ENCODE peak calls at places on chromosomes 5 and 9, in five cellular contexts. One of them, this sample, is unnamed.

GRCh38 chr9:33800886-33801285 is 5.5 kb downstream of the PRSS3 start:
- DNase-seq in MM.1S: no peak
- DNase-seq in OCI-LY7: no peak
- DNase-seq in upper lobe of right lung: no peak
- DNase-seq in SK-N-SH: no peak
- DNase-seq in this sample: peak

GRCh38 chr5:133531634-133532033 is 80.7 kb downstream of the FSTL4 start:
- DNase-seq in MM.1S: no peak
- DNase-seq in OCI-LY7: no peak
- DNase-seq in upper lobe of right lung: no peak
- DNase-seq in SK-N-SH: no peak
- DNase-seq in this sample: no peak

GRCh38 chr9:128011071-128011817 is 30.5 kb upstream of the EEIG1 start:
- DNase-seq in MM.1S: no peak
- DNase-seq in OCI-LY7: no peak
- DNase-seq in upper lobe of right lung: peak
- DNase-seq in SK-N-SH: no peak
- DNase-seq in this sample: no peak

GRCh38 chr9:693460-694390 is 147.8 kb upstream of the DMRT1 start:
- DNase-seq in MM.1S: no peak
- DNase-seq in OCI-LY7: no peak
- DNase-seq in upper lobe of right lung: no peak
- DNase-seq in SK-N-SH: no peak
- DNase-seq in this sample: peak

GRCh38 chr9:127506117-127506813 is 55.0 kb downstream of the LRSAM1 start:
- DNase-seq in MM.1S: no peak
- DNase-seq in OCI-LY7: no peak
- DNase-seq in upper lobe of right lung: peak
- DNase-seq in SK-N-SH: no peak
- DNase-seq in this sample: peak

GRCh38 chr9:90300901-90301688 is 341.5 kb downstream of the DIRAS2 start:
- DNase-seq in MM.1S: no peak
- DNase-seq in OCI-LY7: no peak
- DNase-seq in upper lobe of right lung: no peak
- DNase-seq in SK-N-SH: peak
- DNase-seq in this sample: peak

GRCh38 chr5:1279443-1280151 is 15.3 kb downstream of the TERT start:
- DNase-seq in MM.1S: no peak
- DNase-seq in OCI-LY7: no peak
- DNase-seq in upper lobe of right lung: peak
- DNase-seq in SK-N-SH: no peak
- DNase-seq in this sample: no peak

GRCh38 chr9:36165766-36166149 is 3.4 kb upstream of the CCIN start:
- DNase-seq in MM.1S: no peak
- DNase-seq in OCI-LY7: no peak
- DNase-seq in upper lobe of right lung: no peak
- DNase-seq in SK-N-SH: no peak
- DNase-seq in this sample: peak

GRCh38 chr5:169765176-169765575 is 128.1 kb downstream of the DOCK2 start:
- DNase-seq in MM.1S: no peak
- DNase-seq in OCI-LY7: no peak
- DNase-seq in upper lobe of right lung: no peak
- DNase-seq in SK-N-SH: no peak
- DNase-seq in this sample: peak

GRCh38 chr9:35096035-35096849 is at the start of gene PIGO:
- DNase-seq in MM.1S: peak
- DNase-seq in OCI-LY7: peak
- DNase-seq in upper lobe of right lung: peak
- DNase-seq in SK-N-SH: peak
- DNase-seq in this sample: peak

GRCh38 chr9:76441551-76442322 is 17.2 kb upstream of the GCNT1 start:
- DNase-seq in MM.1S: no peak
- DNase-seq in OCI-LY7: no peak
- DNase-seq in upper lobe of right lung: no peak
- DNase-seq in SK-N-SH: no peak
- DNase-seq in this sample: peak

GRCh38 chr5:157431544-157432200 is 28.3 kb upstream of the NIPAL4 start:
- DNase-seq in MM.1S: peak
- DNase-seq in OCI-LY7: peak
- DNase-seq in upper lobe of right lung: no peak
- DNase-seq in SK-N-SH: no peak
- DNase-seq in this sample: peak

GRCh38 chr5:176152933-176153317 is 85.3 kb upstream of the SIMC1 start:
- DNase-seq in MM.1S: no peak
- DNase-seq in OCI-LY7: no peak
- DNase-seq in upper lobe of right lung: no peak
- DNase-seq in SK-N-SH: no peak
- DNase-seq in this sample: no peak

GRCh38 chr5:1734908-1735289 is 64.7 kb downstream of the MRPL36 start:
- DNase-seq in MM.1S: no peak
- DNase-seq in OCI-LY7: no peak
- DNase-seq in upper lobe of right lung: peak
- DNase-seq in SK-N-SH: no peak
- DNase-seq in this sample: no peak

GRCh38 chr5:135229679-135230132 is 169.3 kb downstream of the MACROH2A1 start:
- DNase-seq in MM.1S: no peak
- DNase-seq in OCI-LY7: no peak
- DNase-seq in upper lobe of right lung: no peak
- DNase-seq in SK-N-SH: no peak
- DNase-seq in this sample: no peak

GRCh38 chr9:5587024-5587423 is 41.9 kb upstream of the RIC1 start:
- DNase-seq in MM.1S: no peak
- DNase-seq in OCI-LY7: no peak
- DNase-seq in upper lobe of right lung: no peak
- DNase-seq in SK-N-SH: no peak
- DNase-seq in this sample: peak

GRCh38 chr9:135502873-135503321 is 2.4 kb downstream of the MRPS2 start:
- DNase-seq in MM.1S: no peak
- DNase-seq in OCI-LY7: no peak
- DNase-seq in upper lobe of right lung: peak
- DNase-seq in SK-N-SH: no peak
- DNase-seq in this sample: no peak

GRCh38 chr9:129336601-129337286 is 158.7 kb upstream of the IER5L start:
- DNase-seq in MM.1S: peak
- DNase-seq in OCI-LY7: peak
- DNase-seq in upper lobe of right lung: no peak
- DNase-seq in SK-N-SH: no peak
- DNase-seq in this sample: peak

GRCh38 chr9:129109952-129110739 is 447 bp downstream of the CRAT start:
- DNase-seq in MM.1S: no peak
- DNase-seq in OCI-LY7: peak
- DNase-seq in upper lobe of right lung: no peak
- DNase-seq in SK-N-SH: no peak
- DNase-seq in this sample: peak

GRCh38 chr9:88781500-88782391 is 209.5 kb upstream of the S1PR3 start:
- DNase-seq in MM.1S: no peak
- DNase-seq in OCI-LY7: no peak
- DNase-seq in upper lobe of right lung: no peak
- DNase-seq in SK-N-SH: peak
- DNase-seq in this sample: peak

GRCh38 chr9:129023036-129023907 is 4.9 kb downstream of the SH3GLB2 start:
- DNase-seq in MM.1S: no peak
- DNase-seq in OCI-LY7: no peak
- DNase-seq in upper lobe of right lung: no peak
- DNase-seq in SK-N-SH: peak
- DNase-seq in this sample: peak

GRCh38 chr9:14269911-14270310 is 44.0 kb downstream of the NFIB start:
- DNase-seq in MM.1S: no peak
- DNase-seq in OCI-LY7: no peak
- DNase-seq in upper lobe of right lung: no peak
- DNase-seq in SK-N-SH: no peak
- DNase-seq in this sample: no peak

GRCh38 chr5:116605310-116606070 is 30.9 kb upstream of the SEMA6A start:
- DNase-seq in MM.1S: no peak
- DNase-seq in OCI-LY7: no peak
- DNase-seq in upper lobe of right lung: no peak
- DNase-seq in SK-N-SH: no peak
- DNase-seq in this sample: no peak

GRCh38 chr9:136444102-136444501 is 4.5 kb upstream of the INPP5E start:
- DNase-seq in MM.1S: no peak
- DNase-seq in OCI-LY7: no peak
- DNase-seq in upper lobe of right lung: no peak
- DNase-seq in SK-N-SH: no peak
- DNase-seq in this sample: no peak

GRCh38 chr5:141677415-141677814 is 4.6 kb downstream of the ARAP3 start:
- DNase-seq in MM.1S: no peak
- DNase-seq in OCI-LY7: peak
- DNase-seq in upper lobe of right lung: no peak
- DNase-seq in SK-N-SH: peak
- DNase-seq in this sample: no peak

GRCh38 chr5:80745490-80745889 is 90.7 kb upstream of the DHFR start:
- DNase-seq in MM.1S: no peak
- DNase-seq in OCI-LY7: no peak
- DNase-seq in upper lobe of right lung: no peak
- DNase-seq in SK-N-SH: no peak
- DNase-seq in this sample: peak

GRCh38 chr5:137453476-137454080 is 45.5 kb downstream of the SPOCK1 start:
- DNase-seq in MM.1S: peak
- DNase-seq in OCI-LY7: peak
- DNase-seq in upper lobe of right lung: no peak
- DNase-seq in SK-N-SH: no peak
- DNase-seq in this sample: peak

GRCh38 chr5:61768692-61769281 is 436.7 kb downstream of the ZSWIM6 start:
- DNase-seq in MM.1S: peak
- DNase-seq in OCI-LY7: peak
- DNase-seq in upper lobe of right lung: no peak
- DNase-seq in SK-N-SH: peak
- DNase-seq in this sample: peak

GRCh38 chr5:167578977-167579700 is 712.3 kb upstream of the WWC1 start:
- DNase-seq in MM.1S: no peak
- DNase-seq in OCI-LY7: no peak
- DNase-seq in upper lobe of right lung: no peak
- DNase-seq in SK-N-SH: no peak
- DNase-seq in this sample: no peak

GRCh38 chr5:19058216-19058615 is 929.8 kb downstream of the CDH18 start:
- DNase-seq in MM.1S: no peak
- DNase-seq in OCI-LY7: no peak
- DNase-seq in upper lobe of right lung: no peak
- DNase-seq in SK-N-SH: no peak
- DNase-seq in this sample: no peak

GRCh38 chr5:54519083-54519541 is 1.6 kb downstream of the SNX18 start:
- DNase-seq in MM.1S: no peak
- DNase-seq in OCI-LY7: no peak
- DNase-seq in upper lobe of right lung: no peak
- DNase-seq in SK-N-SH: no peak
- DNase-seq in this sample: no peak

GRCh38 chr5:61409568-61409967 is 77.5 kb downstream of the ZSWIM6 start:
- DNase-seq in MM.1S: no peak
- DNase-seq in OCI-LY7: no peak
- DNase-seq in upper lobe of right lung: no peak
- DNase-seq in SK-N-SH: peak
- DNase-seq in this sample: peak

GRCh38 chr5:172502969-172503368 is 48.6 kb upstream of the SH3PXD2B start:
- DNase-seq in MM.1S: no peak
- DNase-seq in OCI-LY7: peak
- DNase-seq in upper lobe of right lung: peak
- DNase-seq in SK-N-SH: peak
- DNase-seq in this sample: no peak

GRCh38 chr5:112604741-112605390 is 132.8 kb upstream of the APC start:
- DNase-seq in MM.1S: peak
- DNase-seq in OCI-LY7: peak
- DNase-seq in upper lobe of right lung: no peak
- DNase-seq in SK-N-SH: peak
- DNase-seq in this sample: no peak

GRCh38 chr5:111953351-111954127 is 196.5 kb upstream of the NREP start:
- DNase-seq in MM.1S: no peak
- DNase-seq in OCI-LY7: no peak
- DNase-seq in upper lobe of right lung: no peak
- DNase-seq in SK-N-SH: no peak
- DNase-seq in this sample: no peak

GRCh38 chr5:177557041-177557647 is 2.8 kb upstream of the FAM193B start:
- DNase-seq in MM.1S: no peak
- DNase-seq in OCI-LY7: no peak
- DNase-seq in upper lobe of right lung: no peak
- DNase-seq in SK-N-SH: no peak
- DNase-seq in this sample: peak

GRCh38 chr9:95024097-95024671 is 293.3 kb downstream of the FANCC start:
- DNase-seq in MM.1S: no peak
- DNase-seq in OCI-LY7: no peak
- DNase-seq in upper lobe of right lung: no peak
- DNase-seq in SK-N-SH: no peak
- DNase-seq in this sample: no peak
- TF ChIP-seq CTCF in MM.1S: no peak
- TF ChIP-seq CTCF in OCI-LY7: no peak
- TF ChIP-seq CTCF in upper lobe of right lung: no peak
- TF ChIP-seq CTCF in SK-N-SH: no peak
- TF ChIP-seq CTCF in this sample: no peak

GRCh38 chr9:3939820-3940219 is 360.0 kb downstream of the GLIS3 start:
- DNase-seq in MM.1S: no peak
- DNase-seq in OCI-LY7: no peak
- DNase-seq in upper lobe of right lung: no peak
- DNase-seq in SK-N-SH: no peak
- DNase-seq in this sample: no peak

GRCh38 chr9:3942351-3942750 is 357.5 kb downstream of the GLIS3 start:
- DNase-seq in MM.1S: no peak
- DNase-seq in OCI-LY7: no peak
- DNase-seq in upper lobe of right lung: no peak
- DNase-seq in SK-N-SH: no peak
- DNase-seq in this sample: no peak

GRCh38 chr9:3946840-3947239 is 353.0 kb downstream of the GLIS3 start:
- DNase-seq in MM.1S: no peak
- DNase-seq in OCI-LY7: no peak
- DNase-seq in upper lobe of right lung: no peak
- DNase-seq in SK-N-SH: no peak
- DNase-seq in this sample: no peak

GRCh38 chr9:3936520-3937235 is 363.2 kb downstream of the GLIS3 start:
- DNase-seq in MM.1S: no peak
- DNase-seq in OCI-LY7: no peak
- DNase-seq in upper lobe of right lung: peak
- DNase-seq in SK-N-SH: peak
- DNase-seq in this sample: no peak

GRCh38 chr9:3941758-3942157 is 358.1 kb downstream of the GLIS3 start:
- DNase-seq in MM.1S: no peak
- DNase-seq in OCI-LY7: no peak
- DNase-seq in upper lobe of right lung: no peak
- DNase-seq in SK-N-SH: no peak
- DNase-seq in this sample: no peak
- H3K4me3 ChIP-seq in MM.1S: no peak
- H3K4me3 ChIP-seq in OCI-LY7: no peak
- H3K4me3 ChIP-seq in upper lobe of right lung: no peak
- H3K4me3 ChIP-seq in SK-N-SH: no peak
- H3K4me3 ChIP-seq in this sample: no peak

GRCh38 chr5:41432481-41433253 is 77.7 kb downstream of the PLCXD3 start:
- DNase-seq in MM.1S: no peak
- DNase-seq in OCI-LY7: no peak
- DNase-seq in upper lobe of right lung: no peak
- DNase-seq in SK-N-SH: no peak
- DNase-seq in this sample: no peak

GRCh38 chr5:41435276-41435675 is 75.1 kb downstream of the PLCXD3 start:
- DNase-seq in MM.1S: no peak
- DNase-seq in OCI-LY7: no peak
- DNase-seq in upper lobe of right lung: no peak
- DNase-seq in SK-N-SH: no peak
- DNase-seq in this sample: no peak

GRCh38 chr5:41433552-41434181 is 76.7 kb downstream of the PLCXD3 start:
- DNase-seq in MM.1S: no peak
- DNase-seq in OCI-LY7: no peak
- DNase-seq in upper lobe of right lung: no peak
- DNase-seq in SK-N-SH: no peak
- DNase-seq in this sample: peak
- TF ChIP-seq CTCF in MM.1S: peak
- TF ChIP-seq CTCF in OCI-LY7: peak
- TF ChIP-seq CTCF in upper lobe of right lung: peak
- TF ChIP-seq CTCF in SK-N-SH: peak
- TF ChIP-seq CTCF in this sample: peak

GRCh38 chr5:150447188-150447587 is 2.4 kb downstream of the RPS14 start:
- DNase-seq in MM.1S: no peak
- DNase-seq in OCI-LY7: no peak
- DNase-seq in upper lobe of right lung: no peak
- DNase-seq in SK-N-SH: no peak
- DNase-seq in this sample: no peak
- H3K4me3 ChIP-seq in MM.1S: no peak
- H3K4me3 ChIP-seq in OCI-LY7: peak
- H3K4me3 ChIP-seq in upper lobe of right lung: no peak
- H3K4me3 ChIP-seq in SK-N-SH: peak
- H3K4me3 ChIP-seq in this sample: no peak